ENCODE peak calls at places on chromosome 2, in ten cellular contexts. E, G, T, L, J, K, U, B, O and D are unnamed samples.

GRCh38 chr2:106886916-106887758 is 1.2 kb upstream of the ST6GAL2 start:
- DNase-seq in T (peak; percentile 48), E (no peak), U (peak; percentile 79), G (peak; percentile 19), J (no peak), O (peak; percentile 15), B (no peak), K (no peak), L (no peak), D (no peak)

GRCh38 chr2:64374686-64375085 is 79.3 kb upstream of the LGALSL start:
- DNase-seq in G (no peak), K (no peak), B (no peak), T (peak; percentile 15), J (no peak), E (no peak), U (no peak), O (no peak), L (no peak), D (no peak)

GRCh38 chr2:149187061-149187460 is 143.3 kb upstream of the LYPD6 start:
- DNase-seq in O (no peak), K (no peak), G (no peak), T (no peak), L (no peak), B (no peak), J (no peak), U (no peak), E (no peak), D (no peak)

GRCh38 chr2:96679843-96680242 is 37.3 kb downstream of the FER1L5 start:
- DNase-seq in E (no peak), K (no peak), T (no peak), O (no peak), U (no peak), G (no peak), B (no peak), L (no peak), J (no peak), D (no peak)

GRCh38 chr2:168439536-168439935 is 16.5 kb upstream of the CERS6 start:
- DNase-seq in K (no peak), U (no peak), J (no peak), G (no peak), L (no peak), O (no peak), T (no peak), E (no peak), B (no peak), D (no peak)

GRCh38 chr2:164903214-164903613 is 52.1 kb downstream of the SLC38A11 start:
- DNase-seq in G (no peak), U (no peak), T (no peak), J (no peak), L (no peak), B (no peak), E (no peak), O (no peak), K (no peak), D (no peak)

GRCh38 chr2:235883675-235884074 is 284.5 kb downstream of the GBX2 start:
- DNase-seq in K (no peak), L (no peak), B (no peak), O (no peak), U (no peak), E (no peak), J (no peak), G (no peak), T (no peak), D (no peak)

GRCh38 chr2:109393211-109393610 is 220.6 kb downstream of the SEPTIN10 start:
- DNase-seq in E (no peak), O (no peak), L (no peak), J (no peak), T (no peak), K (no peak), B (no peak), U (no peak), G (no peak), D (no peak)

GRCh38 chr2:174914894-174915760 is 90.1 kb downstream of the CHN1 start:
- DNase-seq in K (no peak), O (no peak), U (no peak), B (no peak), T (no peak), L (no peak), E (peak; percentile 39), G (peak; percentile 25), J (no peak), D (no peak)

GRCh38 chr2:1071650-1072049 is 121.0 kb downstream of the SNTG2 start:
- DNase-seq in E (no peak), B (no peak), K (no peak), U (no peak), L (no peak), J (no peak), G (no peak), O (no peak), T (no peak), D (no peak)

GRCh38 chr2:219877714-219878113 is 250.3 kb downstream of the SLC4A3 start:
- DNase-seq in T (no peak), B (no peak), O (no peak), E (no peak), G (no peak), U (no peak), K (no peak), J (no peak), L (no peak), D (no peak)

GRCh38 chr2:240430595-240430994 is 4.9 kb upstream of the GPC1 start:
- DNase-seq in G (peak; percentile 6), L (no peak), T (no peak), K (no peak), E (peak; percentile 16), B (no peak), J (no peak), O (no peak), U (peak; percentile 55), D (no peak)

GRCh38 chr2:198376677-198377076 is 572.3 kb downstream of the PLCL1 start:
- DNase-seq in T (no peak), E (no peak), L (no peak), O (no peak), K (no peak), U (no peak), G (no peak), J (no peak), B (no peak), D (no peak)

GRCh38 chr2:67516899-67517530 is 119.9 kb downstream of the ETAA1 start:
- DNase-seq in E (no peak), G (no peak), T (no peak), J (no peak), U (no peak), L (no peak), K (no peak), O (no peak), B (no peak), D (no peak)

GRCh38 chr2:192117705-192118104 is 77.0 kb downstream of the TMEFF2 start:
- DNase-seq in G (no peak), O (no peak), E (no peak), L (no peak), B (no peak), K (no peak), U (no peak), J (no peak), T (no peak), D (no peak)

GRCh38 chr2:202185156-202185555 is 53.2 kb downstream of the SUMO1 start:
- DNase-seq in L (no peak), U (no peak), J (no peak), O (no peak), G (no peak), E (no peak), B (no peak), K (no peak), T (no peak), D (no peak)

GRCh38 chr2:183079335-183079775 is 808 bp downstream of the DUSP19 start:
- DNase-seq in G (no peak), T (no peak), O (no peak), U (no peak), K (no peak), L (no peak), E (no peak), J (no peak), B (no peak), D (peak; percentile 48)

GRCh38 chr2:66457545-66457944 is 22.6 kb downstream of the MEIS1 start:
- DNase-seq in B (no peak), J (no peak), K (no peak), E (no peak), O (no peak), T (no peak), U (no peak), G (no peak), L (no peak), D (no peak)

GRCh38 chr2:101763496-101764333 is 66.2 kb downstream of the MAP4K4 start:
- DNase-seq in K (no peak), L (no peak), T (no peak), B (no peak), G (no peak), J (no peak), O (no peak), U (no peak), E (no peak), D (no peak)

GRCh38 chr2:207334631-207335371 is 169.1 kb upstream of the KLF7 start:
- DNase-seq in G (peak; percentile 70), B (peak; percentile 34), U (peak; percentile 77), J (no peak), K (no peak), O (no peak), T (peak; percentile 54), L (peak; percentile 12), E (peak; percentile 70), D (no peak)

GRCh38 chr2:165815299-165815698 is 21.3 kb upstream of the GALNT3 start:
- DNase-seq in K (no peak), L (no peak), E (no peak), B (no peak), G (no peak), J (no peak), U (no peak), O (no peak), T (no peak), D (no peak)

GRCh38 chr2:1627628-1628371 is 116.5 kb downstream of the PXDN start:
- DNase-seq in L (no peak), U (no peak), K (no peak), B (no peak), T (peak; percentile 54), O (no peak), J (no peak), E (no peak), G (no peak), D (no peak)

GRCh38 chr2:141041281-141041680 is 1089.5 kb downstream of the LRP1B start:
- DNase-seq in T (no peak), G (no peak), E (no peak), L (no peak), B (no peak), J (no peak), O (no peak), U (no peak), K (no peak), D (no peak)